ENCODE peak calls at places on chromosome 12, in nine cellular contexts. R is mammary epithelial cell, O is ACHN, S is AG04450, N is SIG-M5, L is dermis blood vessel endothelial cell, W is A549, J is IMR-90, A is cardiac fibroblast. M is an unnamed sample.

GRCh38 chr12:130066742-130067141 is 95.5 kb upstream of the FZD10 start:
- DNase-seq in R (no peak), O (no peak), S (no peak), N (no peak), L (no peak), W (no peak), J (no peak), A (no peak), M (no peak)

GRCh38 chr12:109949089-109949488 is 47.1 kb downstream of the GIT2 start:
- DNase-seq in R (no peak), O (peak; percentile 58), S (peak; percentile 37), N (no peak), L (no peak), W (no peak), J (peak; percentile 79), A (peak; percentile 50), M (peak; percentile 65)

GRCh38 chr12:110039085-110039807 is 9.1 kb downstream of the C12orf76 start:
- DNase-seq in R (peak; percentile 76), O (peak; percentile 95), S (peak; percentile 95), N (no peak), L (peak; percentile 84), W (peak; percentile 98), J (peak; percentile 98), A (peak; percentile 99), M (peak; percentile 93)

GRCh38 chr12:96040305-96041133 is 5.1 kb upstream of the LTA4H start:
- DNase-seq in R (no peak), O (no peak), S (no peak), N (no peak), L (no peak), W (no peak), J (no peak), A (no peak), M (no peak)

GRCh38 chr12:98418357-98419075 is 96.9 kb upstream of the TMPO start:
- DNase-seq in R (peak; percentile 90), O (peak; percentile 99), S (peak; percentile 83), N (no peak), L (peak; percentile 17), W (peak; percentile 86), J (peak; percentile 93), A (peak; percentile 97), M (peak; percentile 94)

GRCh38 chr12:65510584-65511050 is 232.1 kb downstream of the MSRB3 start:
- DNase-seq in R (no peak), O (no peak), S (no peak), N (no peak), L (peak; percentile 10), W (no peak), J (no peak), A (no peak), M (peak; percentile 37)

GRCh38 chr12:20150835-20151234 is 217.5 kb upstream of the PDE3A start:
- DNase-seq in R (no peak), O (no peak), S (no peak), N (no peak), L (peak; percentile 95), W (no peak), J (no peak), A (peak; percentile 19), M (no peak)

GRCh38 chr12:118778077-118778476 is 203.3 kb upstream of the SRRM4 start:
- DNase-seq in R (no peak), O (no peak), S (no peak), N (no peak), L (no peak), W (no peak), J (no peak), A (no peak), M (no peak)

GRCh38 chr12:3587402-3588013 is 96.5 kb downstream of the PRMT8 start:
- DNase-seq in R (no peak), O (no peak), S (no peak), N (no peak), L (no peak), W (no peak), J (no peak), A (no peak), M (no peak)

GRCh38 chr12:89117448-89118034 is 234.8 kb downstream of the DUSP6 start:
- DNase-seq in R (peak; percentile 93), O (no peak), S (no peak), N (no peak), L (peak; percentile 65), W (no peak), J (peak; percentile 2), A (peak; percentile 18), M (no peak)

GRCh38 chr12:53543539-53543938 is 36.3 kb upstream of the NPFF start:
- DNase-seq in R (peak; percentile 62), O (peak; percentile 83), S (peak; percentile 41), N (peak; percentile 15), L (peak; percentile 88), W (peak; percentile 81), J (peak; percentile 73), A (peak; percentile 85), M (peak; percentile 79)

GRCh38 chr12:19404232-19404880 is 34.9 kb upstream of the AEBP2 start:
- DNase-seq in R (no peak), O (no peak), S (no peak), N (no peak), L (no peak), W (no peak), J (no peak), A (no peak), M (no peak)

GRCh38 chr12:56374726-56375597 is 12.3 kb upstream of the APOF start:
- DNase-seq in R (no peak), O (no peak), S (no peak), N (no peak), L (peak; percentile 41), W (no peak), J (peak; percentile 9), A (no peak), M (no peak)

GRCh38 chr12:85688837-85689236 is 147.4 kb downstream of the RASSF9 start:
- DNase-seq in R (no peak), O (no peak), S (no peak), N (no peak), L (no peak), W (peak; percentile 27), J (no peak), A (peak; percentile 9), M (no peak)

GRCh38 chr12:106139422-106140141 is 828 bp upstream of the NUAK1 start:
- DNase-seq in R (peak; percentile 66), O (peak; percentile 93), S (no peak), N (no peak), L (peak; percentile 88), W (peak; percentile 89), J (peak; percentile 66), A (peak; percentile 73), M (peak; percentile 54)

GRCh38 chr12:48119834-48120195 is 651 bp downstream of the PFKM start:
- DNase-seq in R (no peak), O (no peak), S (no peak), N (no peak), L (no peak), W (no peak), J (peak; percentile 41), A (no peak), M (peak; percentile 43)

GRCh38 chr12:105031061-105031807 is 45.1 kb downstream of the NOPCHAP1 start:
- DNase-seq in R (no peak), O (no peak), S (no peak), N (no peak), L (no peak), W (no peak), J (no peak), A (no peak), M (no peak)

GRCh38 chr12:115597157-115597712 is 680.3 kb downstream of the MED13L start:
- DNase-seq in R (peak; percentile 75), O (no peak), S (peak; percentile 7), N (no peak), L (no peak), W (no peak), J (peak; percentile 35), A (peak; percentile 82), M (peak; percentile 97)

GRCh38 chr12:41368006-41368405 is 179.9 kb downstream of the PDZRN4 start:
- DNase-seq in R (no peak), O (peak; percentile 19), S (no peak), N (no peak), L (peak; percentile 38), W (peak; percentile 38), J (peak; percentile 1), A (no peak), M (peak; percentile 6)

GRCh38 chr12:2084553-2085296 is 31.9 kb downstream of the CACNA1C start:
- DNase-seq in R (no peak), O (no peak), S (no peak), N (no peak), L (no peak), W (no peak), J (peak; percentile 89), A (peak; percentile 87), M (peak; percentile 89)

GRCh38 chr12:99978152-99978551 is 6.6 kb downstream of the ANKS1B start:
- DNase-seq in R (no peak), O (no peak), S (no peak), N (no peak), L (no peak), W (no peak), J (no peak), A (no peak), M (no peak)

GRCh38 chr12:101939856-101940265 is 62.5 kb downstream of the DRAM1 start:
- DNase-seq in R (peak; percentile 44), O (peak; percentile 74), S (peak; percentile 63), N (peak; percentile 8), L (peak; percentile 85), W (peak; percentile 71), J (peak; percentile 83), A (peak; percentile 85), M (peak; percentile 81)

GRCh38 chr12:108587826-108588225 is 10.1 kb downstream of the TMEM119 start:
- DNase-seq in R (no peak), O (no peak), S (no peak), N (no peak), L (no peak), W (no peak), J (no peak), A (no peak), M (no peak)

GRCh38 chr12:26773313-26774104 is 59.5 kb downstream of the ITPR2 start:
- DNase-seq in R (no peak), O (no peak), S (no peak), N (no peak), L (no peak), W (no peak), J (no peak), A (no peak), M (no peak)

M was measured in fibroblast of mammary gland.